ENCODE peak calls at places on chromosomes 4 and X, in four cellular contexts. One of them, this sample, is unnamed.

GRCh38 chrX:130197464-130197863 is 25.7 kb downstream of the RAB33A start:
- DNase-seq in smooth muscle cell of the brain vasculature: no peak
- DNase-seq in effector CD4-positive, alpha-beta T cell: no peak
- DNase-seq in stimulated activated CD4-positive, alpha-beta T cell treated with anti-CD3 and anti-CD28 coated beads, TNF-alpha, amount 100 ng/mL, for 48 hours: no peak
- DNase-seq in this sample: no peak

GRCh38 chr4:83054928-83055327 is 19.9 kb downstream of the COPS4 start:
- DNase-seq in stimulated activated CD4-positive, alpha-beta T cell treated with anti-CD3 and anti-CD28 coated beads, TNF-alpha, amount 100 ng/mL, for 48 hours: no peak
- DNase-seq in smooth muscle cell of the brain vasculature: peak
- DNase-seq in effector CD4-positive, alpha-beta T cell: no peak
- DNase-seq in this sample: no peak

GRCh38 chrX:138128025-138128671 is 562.2 kb downstream of the ZIC3 start:
- DNase-seq in effector CD4-positive, alpha-beta T cell: no peak
- DNase-seq in smooth muscle cell of the brain vasculature: no peak
- DNase-seq in stimulated activated CD4-positive, alpha-beta T cell treated with anti-CD3 and anti-CD28 coated beads, TNF-alpha, amount 100 ng/mL, for 48 hours: no peak
- DNase-seq in this sample: no peak

GRCh38 chr4:77187231-77187630 is 30.2 kb downstream of the CCNG2 start:
- DNase-seq in effector CD4-positive, alpha-beta T cell: no peak
- DNase-seq in stimulated activated CD4-positive, alpha-beta T cell treated with anti-CD3 and anti-CD28 coated beads, TNF-alpha, amount 100 ng/mL, for 48 hours: no peak
- DNase-seq in smooth muscle cell of the brain vasculature: no peak
- DNase-seq in this sample: no peak

GRCh38 chr4:127141857-127142256 is 490.9 kb upstream of the INTU start:
- DNase-seq in stimulated activated CD4-positive, alpha-beta T cell treated with anti-CD3 and anti-CD28 coated beads, TNF-alpha, amount 100 ng/mL, for 48 hours: no peak
- DNase-seq in smooth muscle cell of the brain vasculature: no peak
- DNase-seq in effector CD4-positive, alpha-beta T cell: no peak
- DNase-seq in this sample: no peak

GRCh38 chr4:37648084-37648817 is 37.9 kb downstream of the RELL1 start:
- DNase-seq in stimulated activated CD4-positive, alpha-beta T cell treated with anti-CD3 and anti-CD28 coated beads, TNF-alpha, amount 100 ng/mL, for 48 hours: no peak
- DNase-seq in effector CD4-positive, alpha-beta T cell: no peak
- DNase-seq in smooth muscle cell of the brain vasculature: peak
- DNase-seq in this sample: peak

GRCh38 chr4:103010827-103011226 is 8.7 kb downstream of the SLC9B1 start:
- DNase-seq in effector CD4-positive, alpha-beta T cell: no peak
- DNase-seq in stimulated activated CD4-positive, alpha-beta T cell treated with anti-CD3 and anti-CD28 coated beads, TNF-alpha, amount 100 ng/mL, for 48 hours: no peak
- DNase-seq in smooth muscle cell of the brain vasculature: no peak
- DNase-seq in this sample: no peak

GRCh38 chr4:168264903-168265302 is 53.6 kb downstream of the DDX60 start:
- DNase-seq in smooth muscle cell of the brain vasculature: no peak
- DNase-seq in effector CD4-positive, alpha-beta T cell: no peak
- DNase-seq in stimulated activated CD4-positive, alpha-beta T cell treated with anti-CD3 and anti-CD28 coated beads, TNF-alpha, amount 100 ng/mL, for 48 hours: no peak
- DNase-seq in this sample: no peak

GRCh38 chr4:22500831-22501714 is 14.8 kb downstream of the ADGRA3 start:
- DNase-seq in effector CD4-positive, alpha-beta T cell: no peak
- DNase-seq in smooth muscle cell of the brain vasculature: no peak
- DNase-seq in stimulated activated CD4-positive, alpha-beta T cell treated with anti-CD3 and anti-CD28 coated beads, TNF-alpha, amount 100 ng/mL, for 48 hours: no peak
- DNase-seq in this sample: no peak

GRCh38 chrX:134462927-134463326 is 3.0 kb downstream of the HPRT1 start:
- DNase-seq in smooth muscle cell of the brain vasculature: no peak
- DNase-seq in stimulated activated CD4-positive, alpha-beta T cell treated with anti-CD3 and anti-CD28 coated beads, TNF-alpha, amount 100 ng/mL, for 48 hours: no peak
- DNase-seq in effector CD4-positive, alpha-beta T cell: no peak
- DNase-seq in this sample: no peak

GRCh38 chrX:119693996-119694451 is 1.1 kb upstream of the SEPTIN6 start:
- DNase-seq in stimulated activated CD4-positive, alpha-beta T cell treated with anti-CD3 and anti-CD28 coated beads, TNF-alpha, amount 100 ng/mL, for 48 hours: no peak
- DNase-seq in effector CD4-positive, alpha-beta T cell: no peak
- DNase-seq in smooth muscle cell of the brain vasculature: no peak
- DNase-seq in this sample: no peak

GRCh38 chr4:13919021-13919441 is 291.5 kb upstream of the BOD1L1 start:
- DNase-seq in effector CD4-positive, alpha-beta T cell: no peak
- DNase-seq in smooth muscle cell of the brain vasculature: peak
- DNase-seq in stimulated activated CD4-positive, alpha-beta T cell treated with anti-CD3 and anti-CD28 coated beads, TNF-alpha, amount 100 ng/mL, for 48 hours: no peak
- DNase-seq in this sample: no peak

GRCh38 chr4:174538123-174538875 is 16.0 kb upstream of the HPGD start:
- DNase-seq in smooth muscle cell of the brain vasculature: no peak
- DNase-seq in effector CD4-positive, alpha-beta T cell: no peak
- DNase-seq in stimulated activated CD4-positive, alpha-beta T cell treated with anti-CD3 and anti-CD28 coated beads, TNF-alpha, amount 100 ng/mL, for 48 hours: no peak
- DNase-seq in this sample: no peak

This sample was measured in pulmonary artery endothelial cell.